ENCODE peak calls at places on chromosomes 1 and 21, in ten cellular contexts. H, E, L, R, Z, M, B, G, K and J are unnamed samples. For H3K4me1, the result is how much of the 10 kb centered on the place peaks cover.

GRCh38 chr1:224051086-224051406 is 62.9 kb upstream of the FBXO28 start:
- DNase-seq in H (no peak), E (no peak), L (no peak), R (no peak), Z (no peak), M (no peak), B (no peak), G (no peak), K (no peak), J (no peak)

GRCh38 chr1:8496473-8496872 is 178.6 kb downstream of the SLC45A1 start:
- DNase-seq in H (no peak), E (peak), L (no peak), R (no peak), Z (no peak), M (no peak), B (no peak), G (no peak), K (no peak), J (no peak)

GRCh38 chr1:902802-903201 is 20.9 kb upstream of the SAMD11 start:
- DNase-seq in H (no peak), E (no peak), L (peak), R (no peak), Z (no peak), M (peak), B (peak), G (peak), K (no peak), J (no peak)

GRCh38 chr1:182761396-182762395 is 27.9 kb upstream of the NPL start:
- DNase-seq in H (no peak), E (no peak), L (no peak), R (no peak), Z (no peak), M (no peak), B (no peak), G (no peak), K (no peak), J (no peak)

GRCh38 chr1:206803221-206803730 is 31.0 kb upstream of the IL10 start:
- DNase-seq in H (no peak), E (peak), L (peak), R (no peak), Z (peak), M (no peak), B (no peak), G (no peak), K (no peak), J (peak)

GRCh38 chr1:66251521-66251920 is 282.4 kb upstream of the SGIP1 start:
- DNase-seq in H (no peak), E (peak), L (no peak), R (no peak), Z (no peak), M (no peak), B (peak), G (no peak), K (no peak), J (no peak)

GRCh38 chr1:98940680-98941079 is 64.0 kb downstream of the PLPPR5 start:
- DNase-seq in H (no peak), E (no peak), L (no peak), R (no peak), Z (peak), M (no peak), B (no peak), G (no peak), K (no peak), J (no peak)

GRCh38 chr1:27238032-27238431 is 3.6 kb downstream of the WDTC1 start:
- DNase-seq in H (no peak), E (no peak), L (no peak), R (no peak), Z (no peak), M (no peak), B (no peak), G (no peak), K (no peak), J (no peak)

GRCh38 chr1:25991937-25992688 is 5.8 kb downstream of the PAFAH2 start:
- DNase-seq in H (no peak), E (no peak), L (no peak), R (no peak), Z (peak), M (no peak), B (no peak), G (no peak), K (no peak), J (no peak)

GRCh38 chr1:213656039-213656438 is 331.7 kb upstream of the PROX1 start:
- DNase-seq in H (no peak), E (no peak), L (no peak), R (no peak), Z (no peak), M (no peak), B (no peak), G (no peak), K (no peak), J (no peak)

GRCh38 chr1:41360074-41361027 is 883 bp upstream of the FOXO6 start:
- DNase-seq in H (no peak), E (no peak), L (peak), R (no peak), Z (no peak), M (peak), B (peak), G (peak), K (peak), J (no peak)

GRCh38 chr21:45959182-45959581 is 22.4 kb upstream of the COL6A1 start:
- DNase-seq in H (no peak), E (no peak), L (no peak), R (no peak), Z (no peak), M (no peak), B (no peak), G (no peak), K (no peak), J (no peak)

GRCh38 chr1:151934048-151934493 is 24.8 kb upstream of the THEM4 start:
- DNase-seq in H (no peak), E (peak), L (no peak), R (peak), Z (peak), M (no peak), B (peak), G (no peak), K (peak), J (peak)

GRCh38 chr1:209866201-209866600 is 38.4 kb downstream of the UTP25 start:
- DNase-seq in H (no peak), E (no peak), L (no peak), R (no peak), Z (no peak), M (no peak), B (no peak), G (no peak), K (no peak), J (no peak)

GRCh38 chr21:37878946-37879660 is 37.2 kb downstream of the KCNJ6 start:
- DNase-seq in H (no peak), E (no peak), L (no peak), R (no peak), Z (peak), M (no peak), B (no peak), G (no peak), K (peak), J (no peak)

GRCh38 chr1:156356875-156357534 is 12.0 kb upstream of the RHBG start:
- DNase-seq in H (peak), E (peak), L (no peak), R (no peak), Z (no peak), M (no peak), B (peak), G (peak), K (peak), J (peak)

GRCh38 chr1:112251766-112252506 is 144.1 kb upstream of the CTTNBP2NL start:
- DNase-seq in H (peak), E (no peak), L (no peak), R (no peak), Z (peak), M (no peak), B (no peak), G (no peak), K (peak), J (no peak)

GRCh38 chr1:8169364-8170058 is 143.4 kb upstream of the ERRFI1 start:
- DNase-seq in H (no peak), E (peak), L (peak), R (peak), Z (peak), M (peak), B (no peak), G (no peak), K (peak), J (peak)

GRCh38 chr1:241592273-241592958 is 47.8 kb downstream of the CHML start:
- DNase-seq in H (peak), E (no peak), L (no peak), R (no peak), Z (no peak), M (no peak), B (no peak), G (no peak), K (no peak), J (no peak)

GRCh38 chr1:50414853-50415234 is 8.4 kb downstream of the DMRTA2 start:
- DNase-seq in H (no peak), E (no peak), L (no peak), R (no peak), Z (no peak), M (no peak), B (no peak), G (no peak), K (no peak), J (no peak)

GRCh38 chr1:50416553-50417453 is 6.4 kb downstream of the DMRTA2 start:
- DNase-seq in H (no peak), E (no peak), L (no peak), R (no peak), Z (no peak), M (peak), B (peak), G (no peak), K (no peak), J (no peak)

GRCh38 chr1:50416150-50416527 is 7.1 kb downstream of the DMRTA2 start:
- DNase-seq in H (no peak), E (no peak), L (no peak), R (no peak), Z (no peak), M (no peak), B (peak), G (no peak), K (no peak), J (no peak)

GRCh38 chr1:50417487-50417886 is 5.8 kb downstream of the DMRTA2 start:
- DNase-seq in H (no peak), E (no peak), L (no peak), R (no peak), Z (no peak), M (no peak), B (peak), G (no peak), K (no peak), J (no peak)

GRCh38 chr1:50415235-50416149 is 7.8 kb downstream of the DMRTA2 start:
- DNase-seq in H (no peak), E (no peak), L (no peak), R (no peak), Z (no peak), M (no peak), B (peak), G (no peak), K (no peak), J (no peak)
- H3K4me3 ChIP-seq in H (no peak), E (no peak), L (no peak), R (no peak), Z (no peak), M (no peak), B (peak), G (no peak), K (no peak), J (no peak)

GRCh38 chr1:14822996-14823395 is 224.5 kb downstream of the KAZN start:
- DNase-seq in H (no peak), E (no peak), L (no peak), R (no peak), Z (no peak), M (no peak), B (no peak), G (no peak), K (no peak), J (no peak)
- H3K4me1 ChIP-seq in H (under half), E (under half), L (under half), R (under half), Z (under half), M (under half), B (under half), G (under half), K (under half), J (under half)

GRCh38 chr21:43591468-43592050 is 67.7 kb downstream of the HSF2BP start:
- DNase-seq in H (no peak), E (no peak), L (no peak), R (no peak), Z (peak), M (no peak), B (no peak), G (no peak), K (peak), J (no peak)
- H3K4me3 ChIP-seq in H (no peak), E (no peak), L (no peak), R (no peak), Z (no peak), M (no peak), B (no peak), G (no peak), K (no peak), J (no peak)

GRCh38 chr1:225946082-225946620 is 5.1 kb upstream of the LEFTY2 start:
- DNase-seq in H (no peak), E (no peak), L (no peak), R (no peak), Z (no peak), M (peak), B (no peak), G (no peak), K (no peak), J (no peak)
- H3K4me1 ChIP-seq in H (under half), E (half or more), L (under half), R (under half), Z (under half), M (under half), B (under half), G (under half), K (under half), J (under half)

GRCh38 chr21:16071082-16071481 is 341.3 kb downstream of the USP25 start:
- DNase-seq in H (no peak), E (no peak), L (no peak), R (no peak), Z (peak), M (no peak), B (no peak), G (no peak), K (no peak), J (no peak)
- H3K4me3 ChIP-seq in H (no peak), E (no peak), L (peak), R (no peak), Z (no peak), M (peak), B (no peak), G (no peak), K (no peak), J (no peak)

DNA sequence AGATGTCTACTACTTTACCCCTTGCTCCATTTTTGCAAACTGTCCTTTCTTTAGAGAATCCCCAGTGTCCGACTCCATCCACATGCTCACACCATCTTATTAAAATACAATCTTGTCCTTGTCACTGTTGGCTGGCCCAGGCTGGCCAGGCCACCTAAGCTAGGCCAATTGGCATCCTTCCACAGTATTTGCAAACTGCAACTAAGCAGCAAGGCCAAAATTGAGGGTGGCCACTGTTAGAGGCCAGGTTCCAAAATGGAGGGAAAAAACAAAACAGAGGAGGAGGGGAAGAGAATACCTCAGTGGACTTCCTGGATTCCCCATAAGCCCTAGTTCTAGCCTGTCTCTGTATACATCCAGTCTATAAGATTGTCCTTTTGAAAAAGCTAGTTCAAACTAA is 4.3 kb downstream of the FAM89A start:
- DNase-seq in H (no peak), E (no peak), L (no peak), R (no peak), Z (no peak), M (no peak), B (no peak), G (no peak), K (no peak), J (no peak)
- H3K4me1 ChIP-seq in H (under half), E (under half), L (under half), R (under half), Z (under half), M (under half), B (under half), G (under half), K (under half), J (under half)

DNA sequence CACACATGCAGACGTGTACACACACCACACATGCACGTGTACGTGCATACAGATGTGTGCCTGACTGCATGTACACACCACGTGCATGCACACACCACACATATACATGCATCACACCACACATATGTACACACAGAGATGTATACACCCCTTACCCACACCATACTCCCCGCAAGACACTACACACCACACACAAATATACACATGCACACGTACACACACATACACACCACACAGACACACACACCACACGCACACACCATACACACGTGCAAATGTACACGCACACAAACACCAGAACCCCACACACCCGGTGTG is 9.7 kb downstream of the ITGB2 start:
- DNase-seq in H (no peak), E (no peak), L (no peak), R (no peak), Z (no peak), M (no peak), B (no peak), G (no peak), K (no peak), J (no peak)
- H3K4me3 ChIP-seq in H (no peak), E (no peak), L (no peak), R (no peak), Z (no peak), M (no peak), B (no peak), G (no peak), K (no peak), J (peak)